ENCODE peak calls at places on chromosomes 5 and 9, in eight cellular contexts. F is left lung; B is stimulated activated CD4-positive, alpha-beta T cell treated with anti-CD3 and anti-CD28 coated beads, Interleukin-15, amount 100 ng/mL, for 1 hour; G is fibroblast of pulmonary artery; D is stimulated activated naive CD8-positive, alpha-beta T cell treated with anti-CD3 and anti-CD28 coated beads, Interleukin-15, amount 100 ng/mL, for 72 hours; L is G401; K is activated CD4-positive, alpha-beta T cell treated with anti-CD3 and anti-CD28 coated beads for 24 hours; A is testis. X is an unnamed sample.

GRCh38 chr9:38391278-38392118 is 1.0 kb upstream of the ALDH1B1 start:
- DNase-seq in A (no peak), B (no peak), L (no peak), K (no peak), F (no peak), G (no peak), D (no peak), X (no peak)

GRCh38 chr5:123344819-123345426 is 78.3 kb downstream of the CEP120 start:
- DNase-seq in F (no peak), K (no peak), A (peak), B (no peak), G (peak), D (no peak), L (peak), X (no peak)

GRCh38 chr9:69444021-69444420 is 119.0 kb downstream of the ENTREP1 start:
- DNase-seq in B (no peak), A (no peak), K (no peak), D (no peak), L (no peak), G (peak), F (no peak), X (no peak)

GRCh38 chr5:133041910-133042309 is 9.9 kb upstream of the HSPA4 start:
- DNase-seq in L (no peak), F (no peak), A (no peak), K (no peak), G (peak), B (no peak), D (no peak), X (no peak)

GRCh38 chr5:95930141-95930540 is 31.5 kb downstream of the ELL2 start:
- DNase-seq in B (no peak), F (no peak), G (no peak), K (no peak), D (no peak), A (no peak), L (no peak), X (no peak)

GRCh38 chr5:89343666-89344065 is 460.7 kb upstream of the MEF2C start:
- DNase-seq in L (no peak), B (no peak), D (peak), F (no peak), A (no peak), G (no peak), K (no peak), X (peak)

GRCh38 chr9:22052376-22052945 is 43.4 kb upstream of the CDKN2B start:
- DNase-seq in F (no peak), B (no peak), L (peak), K (peak), G (peak), A (peak), D (peak), X (no peak)

GRCh38 chr9:70987986-70988385 is 133.4 kb downstream of the TRPM3 start:
- DNase-seq in L (no peak), A (no peak), K (no peak), G (peak), B (no peak), F (no peak), D (no peak), X (no peak)

GRCh38 chr5:143244000-143244736 is 159.3 kb downstream of the NR3C1 start:
- DNase-seq in A (peak), F (no peak), L (peak), G (peak), D (no peak), B (no peak), K (no peak), X (no peak)

GRCh38 chr9:24210641-24211040 is 335.1 kb downstream of the IZUMO3 start:
- DNase-seq in L (no peak), F (no peak), D (no peak), B (no peak), G (no peak), K (no peak), A (no peak), X (no peak)

GRCh38 chr9:26243722-26244121 is 565.5 kb upstream of the TUSC1 start:
- DNase-seq in K (no peak), D (no peak), F (no peak), L (no peak), G (peak), B (no peak), A (no peak), X (no peak)

GRCh38 chr5:56481147-56481997 is 248.2 kb upstream of the ANKRD55 start:
- DNase-seq in L (peak), K (no peak), D (peak), B (no peak), A (peak), F (peak), G (peak), X (peak)

GRCh38 chr9:9904021-9904420 is 708.8 kb downstream of the PTPRD start:
- DNase-seq in A (no peak), G (no peak), D (no peak), F (no peak), K (no peak), B (no peak), L (no peak), X (no peak)

GRCh38 chr5:147093138-147093537 is 141.7 kb upstream of the STK32A start:
- DNase-seq in G (peak), K (no peak), D (no peak), L (no peak), F (no peak), B (no peak), A (no peak), X (no peak)

GRCh38 chr5:10479226-10479721 is 37.6 kb downstream of the ROPN1L start:
- DNase-seq in G (peak), D (no peak), L (no peak), B (no peak), F (no peak), K (no peak), A (no peak), X (no peak)

GRCh38 chr5:11524188-11524587 is 380.1 kb downstream of the CTNND2 start:
- DNase-seq in F (no peak), L (no peak), A (no peak), B (no peak), G (no peak), K (no peak), D (no peak), X (no peak)

GRCh38 chr9:137689745-137690529 is 71.1 kb downstream of the EHMT1 start:
- DNase-seq in D (no peak), K (no peak), G (peak), B (no peak), A (no peak), F (no peak), L (peak), X (no peak)

X was measured in GM18507.